ENCODE peak calls at places on chromosomes 6 and 20, in ten cellular contexts. E is ELR; R is effector CD8-positive, alpha-beta T cell; A is G401; Y is EL; I is AG09309; H is DMS153; Z is H54; B is left lung; T is activated CD4-positive, alpha-beta T cell treated with anti-CD3 and anti-CD28 coated beads for 4 hours. O is an unnamed sample.

GRCh38 chr20:38649275-38649891 is 47.8 kb downstream of the ARHGAP40 start:
- DNase-seq in E (peak), I (no peak), H (no peak), A (peak), Y (peak), R (no peak), Z (no peak), T (no peak), B (no peak), O (no peak)

GRCh38 chr20:14921546-14921945 is 584.1 kb upstream of the FLRT3 start:
- DNase-seq in A (no peak), R (no peak), T (no peak), H (no peak), I (no peak), Z (no peak), B (no peak), E (no peak), Y (no peak), O (no peak)

GRCh38 chr6:157659536-157660271 is 163.3 kb upstream of the SNX9 start:
- DNase-seq in T (no peak), A (no peak), E (no peak), Z (no peak), B (no peak), Y (no peak), I (no peak), H (no peak), R (no peak), O (no peak)

GRCh38 chr6:36309212-36309611 is 27.5 kb downstream of the BNIP5 start:
- DNase-seq in E (no peak), I (no peak), Z (no peak), B (no peak), Y (no peak), A (no peak), T (no peak), H (no peak), R (no peak), O (no peak)

GRCh38 chr20:63094767-63095499 is 88.2 kb upstream of the BHLHE23 start:
- DNase-seq in E (no peak), T (no peak), R (no peak), B (peak), H (no peak), Y (no peak), Z (no peak), I (no peak), A (no peak), O (no peak)

GRCh38 chr6:13272131-13273046 is 55.9 kb downstream of the TBC1D7 start:
- DNase-seq in T (no peak), H (no peak), I (no peak), Y (no peak), Z (no peak), E (no peak), A (no peak), R (no peak), B (peak), O (no peak)

GRCh38 chr6:126897779-126898178 is 220.7 kb upstream of the RSPO3 start:
- DNase-seq in R (no peak), E (no peak), B (no peak), I (no peak), Y (no peak), A (no peak), H (no peak), T (no peak), Z (no peak), O (no peak)

GRCh38 chr20:3563113-3563512 is 92.3 kb downstream of the ATRN start:
- DNase-seq in Y (peak), B (no peak), A (no peak), E (peak), I (no peak), R (no peak), H (no peak), Z (no peak), T (no peak), O (no peak)

GRCh38 chr6:169787797-169788196 is 36.4 kb downstream of the ERMARD start:
- DNase-seq in E (no peak), I (no peak), A (no peak), Z (no peak), Y (no peak), B (no peak), T (no peak), H (no peak), R (no peak), O (no peak)

GRCh38 chr20:17281478-17281877 is 54.6 kb downstream of the PCSK2 start:
- DNase-seq in I (no peak), Y (peak), B (no peak), A (peak), R (no peak), T (no peak), Z (no peak), E (peak), H (peak), O (peak)

GRCh38 chr6:113457156-113457555 is 400.0 kb upstream of the MARCKS start:
- DNase-seq in E (peak), I (peak), T (no peak), Y (peak), H (no peak), Z (no peak), A (no peak), B (no peak), R (no peak), O (peak)

GRCh38 chr6:28658475-28659249 is 133.0 kb downstream of the GPX5 start:
- DNase-seq in Z (no peak), I (no peak), H (no peak), Y (peak), A (peak), E (peak), T (no peak), B (no peak), R (no peak), O (peak)

GRCh38 chr6:16414205-16414604 is 175.8 kb downstream of the GMPR start:
- DNase-seq in H (no peak), Z (no peak), B (no peak), A (no peak), R (no peak), I (no peak), Y (no peak), T (peak), E (no peak), O (no peak)

GRCh38 chr6:32194825-32195651 is 2.6 kb upstream of the GPSM3 start:
- DNase-seq in A (peak), T (no peak), R (no peak), B (no peak), Y (peak), I (peak), E (peak), H (no peak), Z (no peak), O (peak)

GRCh38 chr6:170022291-170022722 is 268.6 kb downstream of the DLL1 start:
- DNase-seq in R (no peak), T (no peak), B (peak), I (no peak), H (no peak), Z (no peak), Y (no peak), E (no peak), A (no peak), O (no peak)

GRCh38 chr20:49381558-49382493 is 100.6 kb downstream of the KCNB1 start:
- DNase-seq in B (peak), R (no peak), H (peak), I (no peak), Z (peak), Y (peak), E (peak), T (no peak), A (peak), O (peak)

GRCh38 chr6:41939848-41940758 is 1.5 kb downstream of the CCND3 start:
- DNase-seq in H (no peak), Y (peak), Z (no peak), R (no peak), I (no peak), T (peak), A (no peak), B (peak), E (peak), O (no peak)

GRCh38 chr6:156953478-156954146 is 176.4 kb downstream of the ARID1B start:
- DNase-seq in R (peak), T (peak), Y (peak), A (peak), Z (peak), B (no peak), I (peak), H (peak), E (peak), O (peak)

GRCh38 chr6:35492664-35493284 is 4.1 kb downstream of the TEAD3 start:
- DNase-seq in I (no peak), T (no peak), A (no peak), B (no peak), Z (no peak), H (no peak), Y (no peak), E (no peak), R (no peak), O (no peak)

GRCh38 chr20:49989234-49990065 is 6.7 kb downstream of the SNAI1 start:
- DNase-seq in R (no peak), I (peak), B (peak), H (peak), Z (no peak), A (peak), Y (peak), E (peak), T (no peak), O (peak)

GRCh38 chr20:14413835-14414234 is 76.4 kb upstream of the FLRT3 start:
- DNase-seq in Z (no peak), I (no peak), Y (no peak), H (no peak), E (no peak), B (no peak), T (no peak), A (no peak), R (no peak), O (no peak)

GRCh38 chr6:109743739-109744138 is 52.6 kb downstream of the FIG4 start:
- DNase-seq in Z (peak), B (no peak), Y (peak), R (no peak), T (no peak), A (no peak), I (no peak), H (no peak), E (peak), O (peak)

GRCh38 chr6:135535989-135536414 is 38.5 kb upstream of the AHI1 start:
- DNase-seq in A (peak), T (peak), Z (no peak), I (peak), E (peak), Y (peak), B (no peak), H (peak), R (no peak), O (peak)

GRCh38 chr20:51763965-51764602 is 4.1 kb downstream of the ATP9A start:
- DNase-seq in Z (no peak), R (no peak), H (no peak), E (no peak), T (no peak), B (no peak), I (no peak), Y (no peak), A (no peak), O (no peak)

GRCh38 chr6:2877057-2877882 is 25.8 kb downstream of the SERPINB9 start:
- DNase-seq in T (no peak), Y (peak), E (peak), A (no peak), B (no peak), Z (no peak), R (no peak), I (peak), H (no peak), O (peak)

GRCh38 chr6:167056370-167056769 is 57.2 kb downstream of the CEP43 start:
- DNase-seq in B (no peak), Z (no peak), A (no peak), T (peak), H (no peak), E (no peak), I (peak), Y (no peak), R (no peak), O (no peak)

GRCh38 chr6:169902070-169902469 is 150.6 kb downstream of the ERMARD start:
- DNase-seq in H (no peak), E (no peak), A (no peak), I (no peak), B (no peak), Z (no peak), Y (no peak), R (no peak), T (no peak), O (no peak)

GRCh38 chr20:10855031-10855430 is 181.2 kb upstream of the JAG1 start:
- DNase-seq in H (no peak), A (no peak), R (no peak), T (no peak), I (no peak), Y (peak), B (no peak), Z (no peak), E (no peak), O (peak)

O was measured in HT1080.